ENCODE peak calls at places on chromosomes 5 and 9, in ten cellular contexts. B, J, X, O, L, D, C, N, S and Y are unnamed samples.

GRCh38 chr5:40052812-40053211 is 626.9 kb upstream of the PTGER4 start:
- DNase-seq in B (no peak), J (no peak), X (no peak), O (no peak), L (no peak), D (no peak), C (no peak), N (no peak), S (no peak), Y (peak; percentile 11)

GRCh38 chr9:13975628-13976250 is 338.2 kb downstream of the NFIB start:
- DNase-seq in B (no peak), J (no peak), X (no peak), O (no peak), L (no peak), D (no peak), C (no peak), N (no peak), S (no peak), Y (no peak)

GRCh38 chr5:169992789-169993188 is 12.5 kb upstream of the INSYN2B start:
- DNase-seq in B (no peak), J (no peak), X (no peak), O (no peak), L (no peak), D (no peak), C (no peak), N (no peak), S (no peak), Y (no peak)

GRCh38 chr5:150523472-150524350 is 15.8 kb downstream of the NDST1 start:
- DNase-seq in B (peak; percentile 77), J (no peak), X (peak; percentile 23), O (peak; percentile 68), L (peak; percentile 79), D (no peak), C (no peak), N (peak; percentile 47), S (peak; percentile 49), Y (peak; percentile 66)

GRCh38 chr5:132506094-132506692 is 15.6 kb upstream of the IRF1 start:
- DNase-seq in B (peak; percentile 92), J (no peak), X (peak; percentile 69), O (no peak), L (peak; percentile 70), D (no peak), C (no peak), N (no peak), S (no peak), Y (peak; percentile 83)

GRCh38 chr5:73605223-73606087 is 20.5 kb upstream of the ARHGEF28 start:
- DNase-seq in B (no peak), J (no peak), X (no peak), O (no peak), L (no peak), D (no peak), C (no peak), N (peak; percentile 86), S (peak; percentile 53), Y (no peak)

GRCh38 chr5:124372457-124372856 is 374.0 kb downstream of the ZNF608 start:
- DNase-seq in B (peak; percentile 5), J (no peak), X (no peak), O (peak; percentile 29), L (no peak), D (no peak), C (no peak), N (no peak), S (no peak), Y (no peak)

GRCh38 chr9:37984672-37985611 is 81.0 kb upstream of the SLC25A51 start:
- DNase-seq in B (peak; percentile 45), J (no peak), X (no peak), O (peak; percentile 68), L (no peak), D (no peak), C (no peak), N (no peak), S (no peak), Y (peak; percentile 39)

GRCh38 chr9:105399117-105399516 is 48.7 kb upstream of the FSD1L start:
- DNase-seq in B (no peak), J (no peak), X (no peak), O (no peak), L (no peak), D (no peak), C (no peak), N (no peak), S (no peak), Y (no peak)

GRCh38 chr9:105406369-105406768 is 41.5 kb upstream of the FSD1L start:
- DNase-seq in B (no peak), J (no peak), X (no peak), O (no peak), L (no peak), D (no peak), C (no peak), N (no peak), S (no peak), Y (no peak)

GRCh38 chr9:105405514-105406131 is 42.2 kb upstream of the FSD1L start:
- DNase-seq in B (peak; percentile 25), J (peak; percentile 39), X (peak; percentile 45), O (no peak), L (no peak), D (no peak), C (no peak), N (no peak), S (no peak), Y (no peak)

GRCh38 chr9:105401651-105402050 is 46.2 kb upstream of the FSD1L start:
- DNase-seq in B (peak; percentile 39), J (no peak), X (no peak), O (no peak), L (peak; percentile 24), D (no peak), C (no peak), N (no peak), S (no peak), Y (no peak)

DNA sequence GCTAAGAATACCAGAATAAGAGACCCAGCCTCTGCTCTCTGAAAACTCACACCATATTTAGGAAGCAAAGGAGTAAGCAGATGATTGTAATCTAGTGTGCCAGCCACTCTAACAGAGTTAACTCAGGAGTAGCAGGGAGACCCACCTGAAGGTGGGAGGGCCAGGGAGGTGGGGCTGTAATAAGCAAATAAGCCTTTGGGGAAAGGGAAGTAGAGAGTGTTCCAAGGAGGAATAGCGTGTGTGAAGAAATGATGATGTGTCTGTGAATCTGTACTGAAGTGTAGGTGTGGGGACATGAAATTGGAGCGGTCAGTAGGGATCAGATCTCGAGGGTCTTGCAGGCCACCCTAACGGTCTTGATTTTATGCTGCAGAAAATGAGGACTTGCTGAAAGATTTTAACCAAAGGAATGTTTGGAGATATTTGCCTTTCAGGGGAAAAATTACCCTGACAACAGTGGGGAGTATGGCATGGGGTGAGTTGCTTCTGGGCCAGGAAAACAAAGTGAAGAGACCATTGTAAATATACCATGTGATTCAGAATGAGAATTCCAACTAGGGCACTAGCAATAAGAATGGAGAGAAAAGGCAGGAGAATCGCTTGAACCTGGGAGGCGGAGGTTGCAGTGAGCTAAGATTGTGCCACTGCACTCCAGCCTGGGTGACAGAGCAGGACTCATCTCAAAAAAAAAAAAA is 44.1 kb upstream of the FSD1L start:
- DNase-seq in B (no peak), J (no peak), X (no peak), O (no peak), L (peak; percentile 33), D (no peak), C (no peak), N (no peak), S (no peak), Y (no peak)
- H3K4me3 ChIP-seq in B (no peak overlapping the region), J (no peak overlapping the region), X (no peak overlapping the region), O (no peak overlapping the region), L (no peak overlapping the region), D (no peak overlapping the region), C (no peak overlapping the region), N (no peak overlapping the region), S (no peak overlapping the region), Y (no peak overlapping the region)

GRCh38 chr9:100465270-100465669 is 7.7 kb upstream of the TMEFF1 start:
- DNase-seq in B (no peak), J (no peak), X (no peak), O (no peak), L (no peak), D (no peak), C (no peak), N (no peak), S (no peak), Y (no peak)
- H3K36me3 ChIP-seq in B (no peaks in the 10 kb centered on the region), J (no peaks in the 10 kb centered on the region), X (no peaks in the 10 kb centered on the region), O (no peaks in the 10 kb centered on the region), L (no peaks in the 10 kb centered on the region), D (no peaks in the 10 kb centered on the region), C (no peaks in the 10 kb centered on the region), N (no peaks in the 10 kb centered on the region), S (no peaks in the 10 kb centered on the region), Y (peaks cover under 1% of the 10 kb centered on the region)

GRCh38 chr5:88667187-88668141 is 215.5 kb downstream of the MEF2C start:
- DNase-seq in B (no peak), J (no peak), X (peak; percentile 45), O (no peak), L (peak; percentile 76), D (no peak), C (no peak), N (no peak), S (no peak), Y (peak; percentile 59)
- H3K4me3 ChIP-seq in B (peak overlapping the region; percentile 82), J (peak overlapping the region; percentile 58), X (peak overlapping the region; percentile 79), O (no peak overlapping the region), L (peak overlapping the region; percentile 72), D (peak overlapping the region; percentile 32), C (peak overlapping the region; percentile 45), N (no peak overlapping the region), S (no peak overlapping the region), Y (peak overlapping the region; percentile 55)

GRCh38 chr5:160118349-160119141 is 705 bp downstream of the PWWP2A start:
- DNase-seq in B (peak; percentile 81), J (peak; percentile 47), X (peak; percentile 46), O (peak; percentile 51), L (peak; percentile 72), D (peak; percentile 74), C (peak; percentile 78), N (no peak), S (peak; percentile 49), Y (peak; percentile 44)

GRCh38 chr5:160119142-160119904 is at the start of gene PWWP2A:
- DNase-seq in B (peak; percentile 100), J (peak; percentile 99), X (peak; percentile 100), O (peak; percentile 99), L (peak; percentile 100), D (peak; percentile 99), C (peak; percentile 100), N (peak; percentile 100), S (peak; percentile 99), Y (peak; percentile 100)

GRCh38 chr5:160119905-160120266 is 636 bp upstream of the PWWP2A start:
- DNase-seq in B (no peak), J (no peak), X (no peak), O (no peak), L (no peak), D (no peak), C (no peak), N (no peak), S (no peak), Y (no peak)

GRCh38 chr5:160116991-160117390 is 2.3 kb downstream of the PWWP2A start:
- DNase-seq in B (no peak), J (no peak), X (no peak), O (no peak), L (no peak), D (no peak), C (no peak), N (no peak), S (no peak), Y (no peak)
- H3K36me3 ChIP-seq in B (peaks cover 28% of the 10 kb centered on the region), J (peaks cover 27% of the 10 kb centered on the region), X (peaks cover 10% of the 10 kb centered on the region), O (peaks cover 49% of the 10 kb centered on the region), L (peaks cover 26% of the 10 kb centered on the region), D (peaks cover 52% of the 10 kb centered on the region), C (peaks cover 36% of the 10 kb centered on the region), N (peaks cover 3% of the 10 kb centered on the region), S (peaks cover 3% of the 10 kb centered on the region), Y (peaks cover 52% of the 10 kb centered on the region)